ENCODE peak calls at places on chromosomes 1 and 21, in nine cellular contexts. F, I, H, O, B, Y, Q, T and C are unnamed samples.

GRCh38 chr1:112904071-112904830 is 51.7 kb downstream of the SLC16A1 start:
- DNase-seq in B (no peak), H (no peak), T (no peak), F (no peak), I (no peak), Y (peak; percentile 27), Q (no peak), O (peak; percentile 81), C (no peak)

GRCh38 chr1:36238433-36238832 is 14.2 kb downstream of the THRAP3 start:
- DNase-seq in F (no peak), I (no peak), Q (no peak), Y (no peak), T (no peak), B (no peak), O (peak; percentile 78), H (no peak), C (no peak)

GRCh38 chr21:32918467-32919140 is 107.1 kb upstream of the OLIG2 start:
- DNase-seq in F (no peak), O (no peak), Q (no peak), H (no peak), I (no peak), B (no peak), T (no peak), Y (no peak), C (no peak)

GRCh38 chr21:41768371-41769042 is 1.7 kb upstream of the RIPK4 start:
- DNase-seq in Y (no peak), H (no peak), B (peak; percentile 86), Q (no peak), O (peak; percentile 43), T (no peak), F (peak; percentile 51), I (no peak), C (no peak)

GRCh38 chr1:234957330-234958065 is 171.1 kb downstream of the TOMM20 start:
- DNase-seq in H (no peak), F (no peak), B (peak; percentile 68), Q (peak; percentile 69), O (peak; percentile 98), I (no peak), T (no peak), Y (no peak), C (no peak)

GRCh38 chr1:85240174-85240601 is 19.3 kb downstream of the C1orf52 start:
- DNase-seq in F (no peak), B (no peak), T (no peak), O (peak; percentile 35), Y (no peak), I (no peak), Q (no peak), H (no peak), C (no peak)

GRCh38 chr1:170126691-170127090 is 19.1 kb upstream of the NTMT2 start:
- DNase-seq in H (no peak), Y (no peak), I (no peak), T (no peak), O (peak; percentile 54), F (no peak), B (no peak), Q (no peak), C (no peak)

GRCh38 chr1:30840904-30841598 is 67.5 kb downstream of the SDC3 start:
- DNase-seq in B (no peak), Y (no peak), T (no peak), O (peak; percentile 53), H (no peak), F (peak; percentile 70), Q (no peak), I (peak; percentile 78), C (no peak)

GRCh38 chr1:39608906-39609305 is 30.5 kb downstream of the HEYL start:
- DNase-seq in Y (no peak), H (no peak), B (no peak), F (no peak), I (no peak), Q (no peak), O (no peak), T (no peak), C (no peak)

GRCh38 chr1:15155760-15156743 is 2.5 kb downstream of the TMEM51 start:
- DNase-seq in Y (no peak), B (no peak), Q (no peak), F (no peak), H (no peak), O (peak; percentile 28), I (no peak), T (no peak), C (no peak)

GRCh38 chr1:179025975-179026812 is 500 bp downstream of the FAM20B start:
- DNase-seq in F (peak; percentile 90), T (peak; percentile 32), Y (peak; percentile 58), H (peak; percentile 33), Q (peak; percentile 83), I (peak; percentile 84), O (peak; percentile 52), B (peak; percentile 92), C (no peak)

GRCh38 chr1:3651939-3652537 is at the start of gene TP73:
- DNase-seq in Y (no peak), O (no peak), I (peak; percentile 40), Q (peak; percentile 59), F (no peak), B (peak; percentile 39), H (no peak), T (no peak), C (no peak)

GRCh38 chr1:243346481-243346880 is 90.6 kb downstream of the SDCCAG8 start:
- DNase-seq in F (no peak), B (no peak), Q (no peak), O (no peak), I (no peak), T (no peak), Y (no peak), H (no peak), C (no peak)